ENCODE peak calls at places on chromosome 20, in four cellular contexts. L, J, Z and S are unnamed samples. For H3K4me1 and H3K79me2, the result is how much of the 10 kb centered on the place peaks cover.

GRCh38 chr20:2314759-2315439 is 19.1 kb downstream of the TGM3 start:
- DNase-seq in L (no peak), J (no peak), Z (peak), S (no peak)

GRCh38 chr20:39799366-39799965 is 837.3 kb downstream of the DHX35 start:
- DNase-seq in L (no peak), J (no peak), Z (no peak), S (no peak)

GRCh38 chr20:46040902-46041535 is 12.0 kb downstream of the SLC12A5 start:
- DNase-seq in L (peak), J (peak), Z (peak), S (peak)

GRCh38 chr20:38985603-38986170 is 23.5 kb downstream of the DHX35 start:
- DNase-seq in L (no peak), J (no peak), Z (no peak), S (no peak)

GRCh38 chr20:5197847-5198650 is 71.2 kb downstream of the CDS2 start:
- DNase-seq in L (no peak), J (no peak), Z (no peak), S (no peak)

GRCh38 chr20:62794007-62794724 is 2.1 kb upstream of the MRGBP start:
- DNase-seq in L (peak), J (peak), Z (peak), S (peak)

GRCh38 chr20:45934046-45934586 is 367 bp upstream of the PCIF1 start:
- DNase-seq in L (peak), J (no peak), Z (peak), S (peak)

GRCh38 chr20:21027569-21027968 is 78.6 kb downstream of the LINC00237 start:
- DNase-seq in L (peak), J (peak), Z (peak), S (peak)

GRCh38 chr20:62065669-62066338 is at the start of gene TAF4:
- DNase-seq in L (peak), J (peak), Z (peak), S (peak)

GRCh38 chr20:879626-880025 is 36.5 kb downstream of the ANGPT4 start:
- DNase-seq in L (no peak), J (no peak), Z (no peak), S (no peak)

GRCh38 chr20:11901127-11901526 is 16.6 kb upstream of the BTBD3 start:
- DNase-seq in L (no peak), J (no peak), Z (no peak), S (no peak)

GRCh38 chr20:4585104-4585753 is 136.5 kb upstream of the PRND start:
- DNase-seq in L (no peak), J (no peak), Z (peak), S (no peak)

GRCh38 chr20:32057785-32058184 is 5.7 kb downstream of the HCK start:
- DNase-seq in L (no peak), J (no peak), Z (no peak), S (no peak)

GRCh38 chr20:63735859-63736718 is at the start of gene LIME1:
- DNase-seq in L (peak), J (peak), Z (no peak), S (no peak)

GRCh38 chr20:846894-847278 is 13.4 kb downstream of the FAM110A start:
- DNase-seq in L (no peak), J (no peak), Z (no peak), S (no peak)

DNA sequence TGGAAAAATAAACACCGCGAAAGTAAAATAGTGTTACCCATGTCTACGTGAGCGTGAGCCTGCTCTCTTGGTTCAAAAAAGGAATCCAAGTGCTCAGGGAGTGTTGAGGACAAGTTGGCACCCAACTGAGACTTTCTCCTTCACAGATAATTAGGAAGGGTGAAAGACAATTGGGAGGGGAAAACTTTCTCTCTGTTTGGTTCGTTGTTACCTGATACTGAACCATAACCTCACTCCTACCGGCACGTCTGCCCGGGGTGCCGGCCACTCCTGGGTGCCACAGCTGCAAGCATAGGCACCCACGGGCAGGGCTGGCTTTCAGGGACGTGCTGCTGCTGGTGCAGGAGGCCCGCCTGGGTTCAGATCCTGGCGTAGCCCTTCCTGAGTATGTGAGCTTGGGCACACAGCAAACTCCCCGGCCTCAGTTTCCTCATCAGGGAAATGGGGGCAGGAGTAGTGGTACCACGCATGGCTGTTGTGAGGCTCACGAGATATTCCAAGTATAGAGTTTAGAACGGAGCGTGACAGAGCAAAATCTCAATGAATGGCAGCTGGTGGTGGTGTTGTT is 38.2 kb upstream of the PMEPA1 start:
- DNase-seq in L (no peak), J (no peak), Z (no peak), S (no peak)
- H3K4me1 ChIP-seq in L (under half), J (under half), Z (under half), S (under half)

DNA sequence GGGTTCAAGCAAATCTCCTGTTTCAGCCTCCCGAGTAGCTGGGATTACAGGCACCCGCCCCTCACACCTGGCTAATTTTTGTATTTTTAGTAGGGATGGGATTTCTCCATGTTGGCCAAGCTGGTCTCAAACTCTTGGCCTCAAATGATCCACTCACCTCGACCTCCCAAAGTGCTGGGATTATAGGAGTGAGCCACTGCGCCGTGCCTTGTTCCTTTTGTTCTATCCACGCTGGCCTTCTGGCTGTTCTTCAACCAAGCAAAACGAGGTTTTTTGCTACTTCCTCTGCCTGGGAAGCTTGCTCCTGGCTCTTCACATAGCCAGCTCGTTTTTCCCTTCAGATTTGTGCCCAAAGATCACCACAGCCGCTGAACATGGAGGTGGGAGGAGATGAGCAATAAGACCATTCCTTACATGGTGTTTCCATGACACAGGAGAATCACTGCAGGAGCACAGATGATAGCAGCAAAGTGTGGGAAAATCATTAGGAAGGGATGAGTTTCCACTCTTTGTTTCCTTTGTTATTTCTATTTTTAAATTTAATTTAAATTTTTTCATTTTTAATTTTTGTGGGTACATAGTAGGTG is 201.0 kb upstream of the ZNF217 start:
- DNase-seq in L (no peak), J (no peak), Z (no peak), S (no peak)
- H3K18ac ChIP-seq in L (no peak), J (peak), Z (no peak), S (peak)

DNA sequence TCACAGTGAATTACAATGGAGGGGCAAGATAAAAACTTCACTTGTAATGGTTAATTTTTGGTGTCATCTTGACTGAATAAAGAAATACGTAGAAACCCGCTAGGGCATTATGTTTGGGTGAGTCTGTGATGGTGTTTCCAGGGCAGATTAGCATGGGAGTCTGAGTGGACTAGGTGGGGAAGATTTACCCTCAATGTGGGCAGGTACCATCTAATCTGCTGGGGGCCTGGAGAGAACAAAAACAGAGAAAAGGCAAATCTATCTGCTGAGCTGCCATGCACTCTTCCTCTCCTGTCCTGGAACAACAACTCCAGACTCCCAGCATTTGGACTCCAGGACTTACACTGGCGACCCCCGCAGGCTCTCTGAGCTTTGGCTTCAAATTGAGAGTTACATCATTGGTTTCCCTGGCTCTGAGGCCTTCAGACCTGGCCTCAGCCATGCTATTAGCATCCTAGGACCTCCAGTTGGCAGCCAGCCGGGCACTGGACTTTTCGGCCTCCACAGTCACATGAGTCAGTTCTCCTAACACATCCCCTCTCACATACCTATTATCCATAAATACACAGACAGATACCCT is 19.7 kb downstream of the NINL start:
- DNase-seq in L (no peak), J (no peak), Z (peak), S (no peak)
- H3K79me2 ChIP-seq in L (under half), J (under half), Z (under half), S (under half)

DNA sequence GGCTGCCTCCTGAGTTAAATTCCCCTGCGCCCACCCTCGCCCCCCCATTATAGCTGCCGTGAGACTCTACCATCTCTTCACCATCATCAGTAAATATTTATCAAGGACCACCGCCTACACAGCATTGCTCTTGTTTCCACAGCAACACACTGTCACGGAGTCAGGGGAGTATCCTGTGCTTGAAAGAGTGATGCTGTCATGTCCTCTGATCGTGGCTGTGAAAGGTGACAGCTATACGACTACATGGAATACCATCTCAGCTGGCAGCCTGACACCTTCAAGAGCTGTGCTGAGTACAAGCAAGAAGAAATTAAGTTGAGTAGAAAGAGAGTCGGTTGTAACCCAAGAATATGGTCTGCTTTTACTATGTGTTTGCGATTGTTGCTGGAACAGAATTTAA is 3.4 kb downstream of the PTPRT start:
- DNase-seq in L (no peak), J (no peak), Z (peak), S (no peak)
- H3K4me1 ChIP-seq in L (under half), J (under half), Z (under half), S (under half)

DNA sequence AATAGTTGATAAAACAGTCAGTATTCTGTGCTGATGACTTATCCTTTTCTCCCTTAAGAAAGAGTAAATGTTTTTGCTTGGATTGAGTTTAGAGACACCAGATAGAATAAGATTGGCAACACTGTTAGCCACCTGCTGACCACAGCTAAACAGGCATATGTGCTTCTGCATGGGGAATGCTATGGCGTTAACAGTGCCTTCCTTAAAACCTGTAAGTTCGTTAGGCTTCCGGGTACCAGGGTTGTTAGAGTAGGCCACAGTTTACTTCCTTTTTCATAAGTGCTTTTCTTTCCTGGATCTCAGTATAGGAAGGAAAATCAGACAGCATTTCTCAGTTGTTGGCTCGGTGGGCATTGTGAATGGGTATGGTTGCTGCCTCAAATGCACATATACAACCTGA is 22.8 kb downstream of the TOP1 start:
- DNase-seq in L (no peak), J (no peak), Z (no peak), S (peak)
- H3K18ac ChIP-seq in L (no peak), J (no peak), Z (no peak), S (no peak)

GRCh38 chr20:23623666-23624065 is 14.1 kb downstream of the CST3 start:
- DNase-seq in L (no peak), J (no peak), Z (no peak), S (no peak)
- H3K79me2 ChIP-seq in L (under half), J (under half), Z (under half), S (under half)